ENCODE peak calls at places on chromosomes 1 and 21, in four cellular contexts. W is mesendoderm, A is stromal cell of bone marrow, I is MM.1S. Y is an unnamed sample.

GRCh38 chr21:37566790-37567725 is 200.5 kb downstream of the DYRK1A start:
- DNase-seq in W (no peak), A (no peak), I (no peak), Y (no peak)

GRCh38 chr1:89952021-89952995 is 42.6 kb upstream of the ZNF326 start:
- DNase-seq in W (peak), A (peak), I (no peak), Y (peak)

GRCh38 chr1:78038071-78038470 is 7.7 kb upstream of the GIPC2 start:
- DNase-seq in W (no peak), A (no peak), I (no peak), Y (no peak)

GRCh38 chr1:229253170-229253974 is 17.5 kb upstream of the RAB4A start:
- DNase-seq in W (peak), A (no peak), I (peak), Y (no peak)

GRCh38 chr1:33298623-33299277 is 22.1 kb downstream of the A3GALT2 start:
- DNase-seq in W (peak), A (peak), I (peak), Y (peak)

GRCh38 chr1:8727809-8728213 is 89.6 kb downstream of the RERE start:
- DNase-seq in W (no peak), A (no peak), I (no peak), Y (peak)

GRCh38 chr21:26956216-26956615 is 10.7 kb downstream of the ADAMTS5 start:
- DNase-seq in W (no peak), A (no peak), I (no peak), Y (no peak)

GRCh38 chr1:46790702-46791101 is 8.1 kb upstream of the CYP4B1 start:
- DNase-seq in W (no peak), A (no peak), I (no peak), Y (no peak)

GRCh38 chr1:198056255-198056654 is 100.5 kb upstream of the NEK7 start:
- DNase-seq in W (peak), A (no peak), I (peak), Y (no peak)

GRCh38 chr1:230857077-230857476 is 11.2 kb downstream of the C1orf198 start:
- DNase-seq in W (no peak), A (no peak), I (no peak), Y (peak)

GRCh38 chr1:48203287-48203900 is 19.1 kb upstream of the SLC5A9 start:
- DNase-seq in W (peak), A (peak), I (peak), Y (peak)

GRCh38 chr1:25757846-25758185 is 42.2 kb upstream of the SELENON start:
- DNase-seq in W (no peak), A (no peak), I (no peak), Y (no peak)

GRCh38 chr1:2819429-2819828 is 17.9 kb upstream of the TTC34 start:
- DNase-seq in W (no peak), A (no peak), I (no peak), Y (no peak)

GRCh38 chr1:15070145-15070748 is 83.3 kb upstream of the TMEM51 start:
- DNase-seq in W (no peak), A (no peak), I (no peak), Y (no peak)

GRCh38 chr1:27597511-27598216 is 6.3 kb downstream of the AHDC1 start:
- DNase-seq in W (no peak), A (no peak), I (no peak), Y (no peak)

GRCh38 chr1:225940385-225941151 is 452 bp downstream of the LEFTY2 start:
- DNase-seq in W (no peak), A (no peak), I (peak), Y (no peak)

GRCh38 chr21:44618909-44619308 is 7.0 kb downstream of the KRTAP10-8 start:
- DNase-seq in W (no peak), A (no peak), I (no peak), Y (no peak)

GRCh38 chr1:205961405-205961804 is 18.1 kb upstream of the SLC26A9 start:
- DNase-seq in W (no peak), A (peak), I (peak), Y (no peak)

GRCh38 chr1:108151548-108151947 is 48.6 kb downstream of the SLC25A24 start:
- DNase-seq in W (no peak), A (no peak), I (no peak), Y (no peak)

GRCh38 chr1:6581561-6582305 is 1.9 kb downstream of the ZBTB48 start:
- DNase-seq in W (no peak), A (no peak), I (no peak), Y (no peak)

GRCh38 chr1:27592191-27592590 is 11.8 kb downstream of the AHDC1 start:
- DNase-seq in W (no peak), A (no peak), I (no peak), Y (no peak)

Y was measured in fibroblast of lung.